ENCODE peak calls at places on chromosomes 1 and 21, in four cellular contexts. One of them, this sample, is unnamed.
A peak's percentile ranks its signal among the peaks of the same experiment; 100 is the strongest.

GRCh38 chr1:70990460-70991253 is 57.0 kb downstream of the PTGER3 start:
- DNase-seq in GM23248: no peak
- DNase-seq in HTR-8/SVneo: no peak
- DNase-seq in T-helper 2 cell: no peak
- DNase-seq in this sample: no peak

GRCh38 chr1:14366361-14367018 is 232.0 kb upstream of the KAZN start:
- DNase-seq in GM23248: peak; percentile 67
- DNase-seq in HTR-8/SVneo: no peak
- DNase-seq in T-helper 2 cell: no peak
- DNase-seq in this sample: no peak

GRCh38 chr1:205069371-205070125 is 14.7 kb downstream of the TMEM81 start:
- DNase-seq in GM23248: no peak
- DNase-seq in HTR-8/SVneo: no peak
- DNase-seq in T-helper 2 cell: no peak
- DNase-seq in this sample: peak; percentile 65

GRCh38 chr1:160353223-160353622 is 10.0 kb downstream of the NCSTN start:
- DNase-seq in T-helper 2 cell: no peak
- DNase-seq in HTR-8/SVneo: no peak
- DNase-seq in GM23248: peak; percentile 33
- DNase-seq in this sample: no peak

GRCh38 chr1:165434264-165434663 is 10.7 kb downstream of the RXRG start:
- DNase-seq in T-helper 2 cell: no peak
- DNase-seq in GM23248: no peak
- DNase-seq in HTR-8/SVneo: no peak
- DNase-seq in this sample: no peak

GRCh38 chr21:39660596-39660995 is 47.9 kb downstream of the B3GALT5 start:
- DNase-seq in GM23248: peak; percentile 73
- DNase-seq in T-helper 2 cell: no peak
- DNase-seq in HTR-8/SVneo: peak; percentile 59
- DNase-seq in this sample: peak; percentile 52

GRCh38 chr1:112985123-112985522 is 29.1 kb upstream of the SLC16A1 start:
- DNase-seq in T-helper 2 cell: no peak
- DNase-seq in HTR-8/SVneo: no peak
- DNase-seq in GM23248: no peak
- DNase-seq in this sample: no peak

GRCh38 chr1:17557986-17558385 is 18.5 kb downstream of the ARHGEF10L start:
- DNase-seq in HTR-8/SVneo: no peak
- DNase-seq in T-helper 2 cell: no peak
- DNase-seq in GM23248: no peak
- DNase-seq in this sample: no peak

GRCh38 chr1:28062806-28063205 is 25.6 kb downstream of the EYA3 start:
- DNase-seq in HTR-8/SVneo: no peak
- DNase-seq in GM23248: no peak
- DNase-seq in T-helper 2 cell: no peak
- DNase-seq in this sample: no peak

GRCh38 chr1:189211742-189212141 is 1265.9 kb downstream of the BRINP3 start:
- DNase-seq in HTR-8/SVneo: no peak
- DNase-seq in GM23248: peak; percentile 1
- DNase-seq in T-helper 2 cell: no peak
- DNase-seq in this sample: no peak

GRCh38 chr21:33441489-33442477 is 38.0 kb downstream of the TMEM50B start:
- DNase-seq in GM23248: peak; percentile 81
- DNase-seq in T-helper 2 cell: no peak
- DNase-seq in HTR-8/SVneo: no peak
- DNase-seq in this sample: peak; percentile 89

GRCh38 chr1:110636149-110636935 is 30.2 kb upstream of the KCNA2 start:
- DNase-seq in GM23248: no peak
- DNase-seq in T-helper 2 cell: peak; percentile 35
- DNase-seq in HTR-8/SVneo: no peak
- DNase-seq in this sample: no peak

GRCh38 chr1:191498318-191498717 is 659.9 kb upstream of the RGS18 start:
- DNase-seq in GM23248: peak; percentile 2
- DNase-seq in HTR-8/SVneo: no peak
- DNase-seq in T-helper 2 cell: no peak
- DNase-seq in this sample: no peak

GRCh38 chr21:37204580-37204979 is 62.6 kb downstream of the VPS26C start:
- DNase-seq in HTR-8/SVneo: no peak
- DNase-seq in GM23248: no peak
- DNase-seq in T-helper 2 cell: no peak
- DNase-seq in this sample: no peak

GRCh38 chr1:15952317-15953258 is 23.3 kb downstream of the ZBTB17 start:
- DNase-seq in HTR-8/SVneo: peak; percentile 84
- DNase-seq in GM23248: peak; percentile 98
- DNase-seq in T-helper 2 cell: no peak
- DNase-seq in this sample: no peak

GRCh38 chr1:194069168-194069830 is 882.9 kb upstream of the B3GALT2 start:
- DNase-seq in GM23248: no peak
- DNase-seq in T-helper 2 cell: no peak
- DNase-seq in HTR-8/SVneo: no peak
- DNase-seq in this sample: no peak

GRCh38 chr1:78650114-78650513 is 483 bp downstream of the IFI44 start:
- DNase-seq in GM23248: peak; percentile 3
- DNase-seq in HTR-8/SVneo: no peak
- DNase-seq in T-helper 2 cell: no peak
- DNase-seq in this sample: no peak

GRCh38 chr1:17636612-17637011 is 97.1 kb downstream of the ARHGEF10L start:
- DNase-seq in GM23248: peak; percentile 55
- DNase-seq in HTR-8/SVneo: no peak
- DNase-seq in T-helper 2 cell: no peak
- DNase-seq in this sample: no peak

GRCh38 chr1:21912038-21912758 is 24.9 kb downstream of the HSPG2 start:
- DNase-seq in GM23248: no peak
- DNase-seq in HTR-8/SVneo: no peak
- DNase-seq in T-helper 2 cell: no peak
- DNase-seq in this sample: no peak

GRCh38 chr1:170768929-170769328 is 105.0 kb downstream of the PRRX1 start:
- DNase-seq in GM23248: peak; percentile 22
- DNase-seq in HTR-8/SVneo: no peak
- DNase-seq in T-helper 2 cell: no peak
- DNase-seq in this sample: no peak

GRCh38 chr1:64701886-64702285 is 43.0 kb upstream of the RAVER2 start:
- DNase-seq in GM23248: peak; percentile 8
- DNase-seq in HTR-8/SVneo: no peak
- DNase-seq in T-helper 2 cell: no peak
- DNase-seq in this sample: no peak

GRCh38 chr21:44956356-44957046 is 16.7 kb downstream of the SLX9 start:
- DNase-seq in T-helper 2 cell: no peak
- DNase-seq in HTR-8/SVneo: no peak
- DNase-seq in GM23248: no peak
- DNase-seq in this sample: no peak

GRCh38 chr1:118340928-118341905 is 156.2 kb upstream of the SPAG17 start:
- DNase-seq in GM23248: peak; percentile 31
- DNase-seq in HTR-8/SVneo: no peak
- DNase-seq in T-helper 2 cell: no peak
- DNase-seq in this sample: no peak

GRCh38 chr21:29232601-29233541 is 65.9 kb upstream of the BACH1 start:
- DNase-seq in GM23248: peak; percentile 85
- DNase-seq in HTR-8/SVneo: peak; percentile 23
- DNase-seq in T-helper 2 cell: no peak
- DNase-seq in this sample: no peak

GRCh38 chr1:3942416-3943122 is 42.5 kb upstream of the C1orf174 start:
- DNase-seq in T-helper 2 cell: no peak
- DNase-seq in GM23248: no peak
- DNase-seq in HTR-8/SVneo: no peak
- DNase-seq in this sample: no peak

GRCh38 chr1:51564124-51564523 is 45.1 kb upstream of the EPS15 start:
- DNase-seq in HTR-8/SVneo: no peak
- DNase-seq in T-helper 2 cell: no peak
- DNase-seq in GM23248: peak; percentile 66
- DNase-seq in this sample: no peak

GRCh38 chr21:38170705-38171682 is 85.8 kb upstream of the KCNJ15 start:
- DNase-seq in GM23248: peak; percentile 39
- DNase-seq in T-helper 2 cell: no peak
- DNase-seq in HTR-8/SVneo: no peak
- DNase-seq in this sample: no peak

GRCh38 chr1:74504125-74505065 is 8.0 kb downstream of the LRRC53 start:
- DNase-seq in GM23248: peak; percentile 58
- DNase-seq in HTR-8/SVneo: peak; percentile 0
- DNase-seq in T-helper 2 cell: no peak
- DNase-seq in this sample: no peak

GRCh38 chr21:46295177-46295711 is 9.1 kb downstream of the YBEY start:
- DNase-seq in GM23248: peak; percentile 30
- DNase-seq in T-helper 2 cell: no peak
- DNase-seq in HTR-8/SVneo: no peak
- DNase-seq in this sample: no peak

GRCh38 chr1:27508139-27508665 is 18.2 kb upstream of the WASF2 start:
- DNase-seq in HTR-8/SVneo: no peak
- DNase-seq in T-helper 2 cell: no peak
- DNase-seq in GM23248: no peak
- DNase-seq in this sample: no peak

GRCh38 chr1:90823686-90824085 is 106.6 kb upstream of the BARHL2 start:
- DNase-seq in HTR-8/SVneo: no peak
- DNase-seq in T-helper 2 cell: no peak
- DNase-seq in GM23248: no peak
- DNase-seq in this sample: no peak